ENCODE peak calls at places on chromosomes 6 and 20, in four cellular contexts. One of them, this sample, is unnamed.

GRCh38 chr6:100432136-100432535 is 32.6 kb downstream of the SIM1 start:
- DNase-seq in IMR-90: no peak
- DNase-seq in heart left ventricle: no peak
- DNase-seq in PC-3: no peak
- DNase-seq in this sample: no peak

GRCh38 chr6:108850669-108851467 is 2.6 kb downstream of the ARMC2 start:
- DNase-seq in IMR-90: no peak
- DNase-seq in PC-3: no peak
- DNase-seq in heart left ventricle: peak; percentile 68
- DNase-seq in this sample: no peak

GRCh38 chr6:36099872-36100483 is 30.3 kb upstream of the MAPK13 start:
- DNase-seq in heart left ventricle: no peak
- DNase-seq in IMR-90: no peak
- DNase-seq in PC-3: no peak
- DNase-seq in this sample: no peak

GRCh38 chr6:168219167-168219566 is 100.4 kb downstream of the DACT2 start:
- DNase-seq in PC-3: no peak
- DNase-seq in IMR-90: no peak
- DNase-seq in heart left ventricle: peak; percentile 66
- DNase-seq in this sample: peak; percentile 9

GRCh38 chr6:106360989-106361430 is 493 bp downstream of the CRYBG1 start:
- DNase-seq in PC-3: peak; percentile 36
- DNase-seq in IMR-90: no peak
- DNase-seq in heart left ventricle: peak; percentile 20
- DNase-seq in this sample: no peak

GRCh38 chr6:27040244-27041042 is 207.1 kb upstream of the PRSS16 start:
- DNase-seq in PC-3: no peak
- DNase-seq in IMR-90: no peak
- DNase-seq in heart left ventricle: no peak
- DNase-seq in this sample: no peak

GRCh38 chr6:25883991-25884390 is 9.9 kb upstream of the SLC17A3 start:
- DNase-seq in IMR-90: peak; percentile 1
- DNase-seq in PC-3: no peak
- DNase-seq in heart left ventricle: no peak
- DNase-seq in this sample: no peak

GRCh38 chr6:35328108-35328723 is 14.1 kb upstream of the PPARD start:
- DNase-seq in PC-3: peak; percentile 23
- DNase-seq in heart left ventricle: no peak
- DNase-seq in IMR-90: no peak
- DNase-seq in this sample: no peak

GRCh38 chr20:61728326-61728725 is 337.4 kb downstream of the TAF4 start:
- DNase-seq in IMR-90: no peak
- DNase-seq in PC-3: no peak
- DNase-seq in heart left ventricle: no peak
- DNase-seq in this sample: no peak

GRCh38 chr6:157251565-157252247 is 71.6 kb downstream of the TMEM242 start:
- DNase-seq in PC-3: no peak
- DNase-seq in IMR-90: no peak
- DNase-seq in heart left ventricle: no peak
- DNase-seq in this sample: no peak

GRCh38 chr20:50381771-50382593 is 128.2 kb upstream of the PTPN1 start:
- DNase-seq in IMR-90: no peak
- DNase-seq in heart left ventricle: no peak
- DNase-seq in PC-3: no peak
- DNase-seq in this sample: no peak

GRCh38 chr6:110492584-110492983 is 16.2 kb upstream of the SLC22A16 start:
- DNase-seq in heart left ventricle: no peak
- DNase-seq in IMR-90: peak; percentile 23
- DNase-seq in PC-3: no peak
- DNase-seq in this sample: no peak

GRCh38 chr6:160215232-160215631 is 43.4 kb downstream of the SLC22A2 start:
- DNase-seq in heart left ventricle: no peak
- DNase-seq in PC-3: no peak
- DNase-seq in IMR-90: no peak
- DNase-seq in this sample: peak; percentile 25

GRCh38 chr6:128784266-128784665 is 98.7 kb upstream of the LAMA2 start:
- DNase-seq in heart left ventricle: no peak
- DNase-seq in IMR-90: no peak
- DNase-seq in PC-3: no peak
- DNase-seq in this sample: no peak

GRCh38 chr6:148265058-148265457 is 77.6 kb upstream of the SASH1 start:
- DNase-seq in IMR-90: no peak
- DNase-seq in PC-3: peak; percentile 63
- DNase-seq in heart left ventricle: no peak
- DNase-seq in this sample: no peak

GRCh38 chr6:36546664-36546957 is 668 bp downstream of the STK38 start:
- DNase-seq in heart left ventricle: no peak
- DNase-seq in PC-3: no peak
- DNase-seq in IMR-90: no peak
- DNase-seq in this sample: no peak

GRCh38 chr6:94350833-94351232 is 931.5 kb upstream of the EPHA7 start:
- DNase-seq in PC-3: no peak
- DNase-seq in heart left ventricle: no peak
- DNase-seq in IMR-90: no peak
- DNase-seq in this sample: no peak

GRCh38 chr6:135851442-135852271 is at the start of gene PDE7B:
- DNase-seq in PC-3: peak; percentile 71
- DNase-seq in IMR-90: peak; percentile 99
- DNase-seq in heart left ventricle: peak; percentile 81
- DNase-seq in this sample: peak; percentile 94

GRCh38 chr6:161917645-161918044 is 643.8 kb upstream of the AGPAT4 start:
- DNase-seq in PC-3: peak; percentile 54
- DNase-seq in heart left ventricle: no peak
- DNase-seq in IMR-90: no peak
- DNase-seq in this sample: no peak

GRCh38 chr20:49750611-49751396 is 37.1 kb upstream of the B4GALT5 start:
- DNase-seq in heart left ventricle: no peak
- DNase-seq in IMR-90: no peak
- DNase-seq in PC-3: no peak
- DNase-seq in this sample: no peak

GRCh38 chr20:1947535-1947846 is 46.4 kb downstream of the PDYN start:
- DNase-seq in IMR-90: no peak
- DNase-seq in heart left ventricle: no peak
- DNase-seq in PC-3: no peak
- DNase-seq in this sample: no peak

GRCh38 chr6:10531513-10531912 is 10.4 kb downstream of the GCNT2 start:
- DNase-seq in heart left ventricle: no peak
- DNase-seq in PC-3: no peak
- DNase-seq in IMR-90: no peak
- DNase-seq in this sample: no peak

GRCh38 chr6:49988900-49989299 is 19.5 kb upstream of the DEFB113 start:
- DNase-seq in PC-3: no peak
- DNase-seq in IMR-90: no peak
- DNase-seq in heart left ventricle: no peak
- DNase-seq in this sample: no peak
- TF ChIP-seq CTCF in PC-3: no peak
- TF ChIP-seq CTCF in IMR-90: no peak
- TF ChIP-seq CTCF in heart left ventricle: no peak
- TF ChIP-seq CTCF in this sample: no peak

DNA sequence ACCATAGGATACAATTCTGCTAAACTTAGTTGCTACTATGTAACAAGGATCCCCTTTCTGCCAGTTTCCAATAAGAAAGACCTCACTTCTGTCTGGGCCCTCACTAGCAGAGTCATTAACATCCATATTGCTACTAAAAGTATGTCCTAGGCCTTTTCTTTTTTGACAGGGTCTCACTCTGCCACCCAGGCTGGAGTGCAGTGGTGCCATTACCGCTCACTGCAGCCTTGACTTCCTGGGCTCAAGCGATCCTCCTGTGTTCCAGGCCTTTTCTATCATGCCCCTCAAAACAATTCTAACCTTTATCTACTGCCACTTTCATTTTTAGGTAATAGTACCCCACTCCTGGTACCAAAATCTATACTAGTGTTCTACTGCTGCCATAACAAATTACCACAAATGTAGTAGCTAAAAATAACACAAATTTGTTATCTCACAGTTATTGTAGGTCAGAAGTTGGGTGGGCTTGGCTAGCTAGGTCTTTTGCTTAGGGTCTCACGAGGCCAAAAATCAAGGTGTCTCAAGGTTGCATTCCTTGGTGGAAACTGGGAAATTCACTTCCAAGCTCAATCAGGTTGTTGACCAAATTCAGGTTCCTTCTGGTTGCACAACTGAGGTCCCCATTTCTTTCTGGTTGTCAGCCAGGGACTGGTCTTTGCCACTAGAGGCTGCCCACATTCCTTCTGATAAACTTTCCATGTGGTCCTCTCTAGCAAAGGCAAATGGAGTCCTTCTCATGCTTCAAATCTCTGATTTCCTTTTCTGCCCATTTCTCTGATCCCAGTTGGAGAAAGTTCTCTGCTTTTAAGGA is 3.0 kb downstream of the CSNK2A1 start:
- DNase-seq in IMR-90: no peak
- DNase-seq in heart left ventricle: no peak
- DNase-seq in PC-3: no peak
- DNase-seq in this sample: no peak
- H3K4me3 ChIP-seq in IMR-90: no peak overlapping the region
- H3K4me3 ChIP-seq in heart left ventricle: no peak overlapping the region
- H3K4me3 ChIP-seq in PC-3: no peak overlapping the region
- H3K4me3 ChIP-seq in this sample: no peak overlapping the region

DNA sequence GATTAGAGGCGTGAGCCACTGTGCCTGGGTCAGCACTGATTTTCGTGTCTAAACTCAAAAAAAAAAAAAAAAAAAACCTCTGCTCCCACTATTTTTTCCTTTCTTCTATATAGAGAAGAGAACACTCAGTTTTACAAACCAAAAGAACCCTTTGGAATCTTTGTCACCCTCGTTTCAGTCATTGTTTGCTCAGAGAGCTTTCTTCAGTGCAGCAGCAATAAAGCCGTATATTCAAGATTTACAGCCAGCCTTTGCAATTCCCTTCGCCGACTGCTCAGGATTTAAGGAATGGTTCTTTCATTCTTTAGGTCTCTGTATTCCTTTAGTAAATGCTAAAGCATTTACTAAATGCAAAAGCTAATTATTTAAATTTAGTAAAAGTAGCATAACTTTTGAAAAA is 20.1 kb downstream of the RIOK1 start:
- DNase-seq in IMR-90: no peak
- DNase-seq in heart left ventricle: no peak
- DNase-seq in PC-3: no peak
- DNase-seq in this sample: no peak
- H3K36me3 ChIP-seq in IMR-90: peaks cover 17% of the 10 kb centered on the region
- H3K36me3 ChIP-seq in heart left ventricle: peaks cover 96% of the 10 kb centered on the region
- H3K36me3 ChIP-seq in PC-3: peaks cover 54% of the 10 kb centered on the region
- H3K36me3 ChIP-seq in this sample: peaks cover 52% of the 10 kb centered on the region

GRCh38 chr6:111804627-111805235 is 68.5 kb downstream of the FYN start:
- DNase-seq in PC-3: no peak
- DNase-seq in IMR-90: peak; percentile 74
- DNase-seq in heart left ventricle: no peak
- DNase-seq in this sample: peak; percentile 87
- TF ChIP-seq CTCF in PC-3: no peak
- TF ChIP-seq CTCF in IMR-90: peak; percentile 37
- TF ChIP-seq CTCF in heart left ventricle: no peak
- TF ChIP-seq CTCF in this sample: peak; percentile 45